ENCODE peak calls at places on chromosomes 12 and 14, in four cellular contexts. N is CD4-positive, alpha-beta T cell; C is putamen; F is A172. T is an unnamed sample.

GRCh38 chr14:87522575-87522974 is 470.4 kb downstream of the GALC start:
- DNase-seq in F (no peak), C (no peak), N (no peak), T (no peak)

GRCh38 chr14:51442513-51443175 is 202.6 kb downstream of the TMX1 start:
- DNase-seq in N (no peak), F (peak), C (no peak), T (no peak)

GRCh38 chr14:89182326-89182725 is 234.7 kb downstream of the FOXN3 start:
- DNase-seq in F (no peak), N (no peak), C (no peak), T (no peak)

GRCh38 chr12:71691504-71692129 is 5.7 kb downstream of the TMEM19 start:
- DNase-seq in F (no peak), N (no peak), C (no peak), T (no peak)

GRCh38 chr14:67517083-67517482 is 16.0 kb upstream of the PLEKHH1 start:
- DNase-seq in F (no peak), N (no peak), C (no peak), T (no peak)

GRCh38 chr14:93970589-93970966 is 5.8 kb downstream of the ASB2 start:
- DNase-seq in C (no peak), F (no peak), N (peak), T (peak)

GRCh38 chr12:19529933-19530630 is 90.8 kb downstream of the AEBP2 start:
- DNase-seq in F (peak), N (no peak), C (no peak), T (no peak)

GRCh38 chr12:123269980-123270379 is 1.7 kb downstream of the CDK2AP1 start:
- DNase-seq in C (peak), F (no peak), N (no peak), T (no peak)